ENCODE peak calls at places on chromosomes 12 and 14, in nine cellular contexts. Z is tibial nerve, S is pancreas, M is psoas muscle, C is GM23338, J is AG09319, R is OCI-LY7, B is neural crest cell, D is mammary epithelial cell. O is an unnamed sample.

GRCh38 chr14:100709252-100709955 is 17.3 kb upstream of the DLK1 start:
- DNase-seq in M (no peak), B (peak; percentile 37), R (no peak), S (no peak), J (no peak), D (no peak), Z (no peak), C (peak; percentile 46), O (no peak)

GRCh38 chr14:41607966-41608663 is 1.4 kb downstream of the LRFN5 start:
- DNase-seq in D (no peak), S (no peak), J (no peak), M (peak; percentile 21), Z (peak; percentile 11), R (no peak), B (no peak), C (peak; percentile 78), O (peak; percentile 22)

GRCh38 chr12:109588461-109589239 is 15.1 kb downstream of the MVK start:
- DNase-seq in D (no peak), R (no peak), C (no peak), J (no peak), S (no peak), B (no peak), M (no peak), Z (no peak), O (no peak)

GRCh38 chr14:47919994-47920393 is 244.6 kb upstream of the MDGA2 start:
- DNase-seq in R (no peak), J (no peak), B (no peak), M (no peak), S (peak; percentile 8), Z (no peak), C (no peak), D (no peak), O (no peak)

GRCh38 chr12:57047981-57048380 is 1.9 kb downstream of the MYO1A start:
- DNase-seq in D (no peak), R (no peak), C (no peak), M (no peak), S (no peak), Z (no peak), B (no peak), J (no peak), O (no peak)

GRCh38 chr14:66746316-66747006 is 238.5 kb downstream of the GPHN start:
- DNase-seq in J (peak; percentile 3), S (no peak), B (no peak), R (peak; percentile 4), C (peak; percentile 57), D (peak; percentile 28), M (no peak), Z (no peak), O (no peak)

GRCh38 chr14:43528321-43528720 is 978.8 kb downstream of the FSCB start:
- DNase-seq in R (no peak), B (no peak), M (no peak), J (no peak), D (no peak), C (no peak), S (no peak), Z (no peak), O (no peak)

GRCh38 chr14:55048900-55049437 is 2.5 kb upstream of the MAPK1IP1L start:
- DNase-seq in R (no peak), C (no peak), M (no peak), J (no peak), S (no peak), D (no peak), B (no peak), Z (no peak), O (no peak)

GRCh38 chr14:97827746-97828145 is 1030.6 kb downstream of the VRK1 start:
- DNase-seq in C (no peak), R (no peak), D (peak; percentile 1), M (no peak), J (no peak), S (no peak), B (no peak), Z (no peak), O (no peak)

GRCh38 chr14:29465095-29465494 is 462.6 kb downstream of the PRKD1 start:
- DNase-seq in B (no peak), M (no peak), S (no peak), J (no peak), Z (no peak), C (no peak), R (no peak), D (no peak), O (no peak)

GRCh38 chr14:73753043-73753886 is 39.1 kb upstream of the PNMA1 start:
- DNase-seq in R (peak; percentile 17), Z (no peak), C (no peak), J (no peak), D (no peak), S (peak; percentile 54), B (no peak), M (no peak), O (no peak)

GRCh38 chr14:57820581-57820980 is 45.3 kb downstream of the SLC35F4 start:
- DNase-seq in C (no peak), R (no peak), Z (no peak), B (no peak), M (no peak), S (no peak), D (peak; percentile 62), J (no peak), O (no peak)

GRCh38 chr12:11577658-11578260 is 71.7 kb upstream of the ETV6 start:
- DNase-seq in D (peak; percentile 57), M (no peak), Z (no peak), S (no peak), R (peak; percentile 13), C (peak; percentile 4), B (no peak), J (no peak), O (no peak)

GRCh38 chr12:11580125-11580751 is 69.2 kb upstream of the ETV6 start:
- DNase-seq in Z (no peak), C (no peak), B (no peak), D (peak; percentile 99), J (peak; percentile 73), M (no peak), R (peak; percentile 37), S (no peak), O (no peak)

GRCh38 chr12:11573880-11574279 is 75.6 kb upstream of the ETV6 start:
- DNase-seq in D (no peak), M (no peak), J (no peak), S (no peak), B (no peak), R (no peak), C (no peak), Z (no peak), O (no peak)

GRCh38 chr12:11578461-11578993 is 70.9 kb upstream of the ETV6 start:
- DNase-seq in B (no peak), C (no peak), M (no peak), R (peak; percentile 17), J (no peak), Z (no peak), S (no peak), D (no peak), O (no peak)

GRCh38 chr12:11576104-11576503 is 73.4 kb upstream of the ETV6 start:
- DNase-seq in B (no peak), C (no peak), S (no peak), R (no peak), Z (no peak), J (no peak), M (no peak), D (peak; percentile 94), O (no peak)
- TF ChIP-seq CTCF in B (no peak), C (no peak), S (no peak), R (no peak), Z (no peak), J (no peak), M (no peak), D (no peak), O (no peak)

GRCh38 chr14:85963486-85963885 is 433.5 kb downstream of the FLRT2 start:
- DNase-seq in B (no peak), M (no peak), S (no peak), D (no peak), J (no peak), R (no peak), Z (no peak), C (no peak), O (no peak)

GRCh38 chr14:85960781-85961180 is 430.8 kb downstream of the FLRT2 start:
- DNase-seq in B (no peak), Z (no peak), D (no peak), S (no peak), J (no peak), C (no peak), R (no peak), M (no peak), O (no peak)

GRCh38 chr14:85959063-85959462 is 429.1 kb downstream of the FLRT2 start:
- DNase-seq in D (no peak), M (no peak), Z (no peak), S (no peak), B (no peak), R (no peak), C (no peak), J (no peak), O (no peak)

GRCh38 chr14:85958069-85958468 is 428.1 kb downstream of the FLRT2 start:
- DNase-seq in B (no peak), J (no peak), Z (no peak), D (no peak), S (no peak), M (no peak), R (no peak), C (peak; percentile 11), O (no peak)
- TF ChIP-seq CTCF in B (no peak), J (no peak), Z (no peak), D (no peak), S (no peak), M (no peak), R (peak; percentile 37), C (peak; percentile 51), O (no peak)

GRCh38 chr14:61319706-61320105 is 1.7 kb upstream of the PRKCH start:
- DNase-seq in R (no peak), C (no peak), M (no peak), D (no peak), Z (no peak), B (no peak), S (no peak), J (no peak), O (no peak)

GRCh38 chr14:61322011-61322798 is 826 bp downstream of the PRKCH start:
- DNase-seq in Z (no peak), R (no peak), M (peak; percentile 45), B (no peak), J (no peak), D (peak; percentile 89), S (peak; percentile 85), C (peak; percentile 43), O (no peak)

GRCh38 chr14:61320806-61321384 is 484 bp upstream of the PRKCH start:
- DNase-seq in S (no peak), C (peak; percentile 18), D (no peak), M (peak; percentile 30), R (no peak), Z (no peak), B (no peak), J (no peak), O (no peak)

GRCh38 chr14:61322799-61323290 is 1.5 kb downstream of the PRKCH start:
- DNase-seq in Z (no peak), R (no peak), S (no peak), J (no peak), B (no peak), D (peak; percentile 90), C (peak; percentile 15), M (no peak), O (no peak)

GRCh38 chr14:61321385-61322010 is at the start of gene PRKCH:
- DNase-seq in M (peak; percentile 72), S (peak; percentile 83), J (no peak), D (peak; percentile 76), Z (no peak), C (peak; percentile 82), B (peak; percentile 28), R (no peak), O (no peak)
- TF ChIP-seq CTCF in M (peak; percentile 4), S (no peak), J (no peak), D (peak; percentile 38), Z (no peak), C (peak; percentile 20), B (no peak), R (no peak), O (no peak)

GRCh38 chr14:87153901-87154300 is 839.1 kb downstream of the GALC start:
- DNase-seq in M (no peak), Z (no peak), C (no peak), D (no peak), R (no peak), S (no peak), J (no peak), B (no peak), O (no peak)
- TF ChIP-seq CTCF in M (no peak), Z (no peak), C (no peak), D (no peak), R (no peak), S (no peak), J (no peak), B (no peak), O (no peak)